ENCODE peak calls at places on chromosome 14, in five cellular contexts. K, P, T, B and A are unnamed samples.

GRCh38 chr14:99034711-99035171 is 237.3 kb downstream of the BCL11B start:
- DNase-seq in T (no peak), K (no peak), B (no peak), P (no peak), A (no peak)

GRCh38 chr14:29016050-29016900 is 249.7 kb downstream of the FOXG1 start:
- DNase-seq in K (peak; percentile 3), B (peak; percentile 9), T (peak; percentile 31), P (no peak), A (no peak)

GRCh38 chr14:90536092-90536491 is 139.3 kb downstream of the CALM1 start:
- DNase-seq in P (no peak), K (peak; percentile 12), B (no peak), T (no peak), A (no peak)

GRCh38 chr14:76769636-76770292 is 8.5 kb downstream of the VASH1 start:
- DNase-seq in T (no peak), B (no peak), K (no peak), P (no peak), A (no peak)

GRCh38 chr14:30855345-30856037 is 18.9 kb upstream of the COCH start:
- DNase-seq in B (no peak), T (no peak), P (no peak), K (no peak), A (no peak)

GRCh38 chr14:72049462-72049861 is 117.2 kb downstream of the RGS6 start:
- DNase-seq in B (peak; percentile 22), T (no peak), P (peak; percentile 3), K (no peak), A (no peak)

GRCh38 chr14:95315579-95315978 is 4.1 kb downstream of the CLMN start:
- DNase-seq in P (no peak), T (no peak), K (no peak), B (no peak), A (no peak)

GRCh38 chr14:94345344-94346072 is 22.4 kb upstream of the SERPINA6 start:
- DNase-seq in K (no peak), T (peak; percentile 96), B (peak; percentile 87), P (peak; percentile 76), A (no peak)

GRCh38 chr14:41403360-41403759 is 203.3 kb upstream of the LRFN5 start:
- DNase-seq in T (no peak), P (no peak), B (no peak), K (no peak), A (no peak)

GRCh38 chr14:63543000-63543825 is at the start of gene PPP2R5E:
- DNase-seq in B (peak; percentile 99), K (peak; percentile 99), T (peak; percentile 99), P (peak; percentile 98), A (peak; percentile 99)

GRCh38 chr14:103382375-103382774 is 2.8 kb upstream of the MARK3 start:
- DNase-seq in K (peak; percentile 52), P (no peak), B (peak; percentile 55), T (peak; percentile 82), A (no peak)

GRCh38 chr14:94113490-94113889 is 3.0 kb downstream of the IFI27 start:
- DNase-seq in P (no peak), T (no peak), B (no peak), K (no peak), A (no peak)

GRCh38 chr14:60724080-60724618 is at the start of gene SIX4:
- DNase-seq in T (peak; percentile 79), B (peak; percentile 92), P (peak; percentile 78), K (peak; percentile 38), A (no peak)

GRCh38 chr14:98195256-98195655 is 1076.7 kb downstream of the BCL11B start:
- DNase-seq in P (no peak), T (no peak), K (no peak), B (no peak), A (no peak)

GRCh38 chr14:79783061-79783460 is 428.2 kb downstream of the DIO2 start:
- DNase-seq in P (no peak), T (no peak), B (no peak), K (no peak), A (no peak)

GRCh38 chr14:20631023-20631820 is 10.3 kb downstream of the OR6S1 start:
- DNase-seq in K (peak; percentile 66), B (no peak), T (peak; percentile 53), P (no peak), A (no peak)

GRCh38 chr14:104973215-104974145 is 4.7 kb downstream of the AHNAK2 start:
- DNase-seq in T (peak; percentile 95), B (peak; percentile 89), K (no peak), P (peak; percentile 98), A (no peak)

GRCh38 chr14:73878436-73878835 is 8.2 kb upstream of the ZNF410 start:
- DNase-seq in P (no peak), K (no peak), B (no peak), T (no peak), A (no peak)

GRCh38 chr14:66315548-66315947 is 170.6 kb upstream of the CCDC196 start:
- DNase-seq in B (no peak), P (no peak), T (no peak), K (no peak), A (no peak)
- TF ChIP-seq CTCF in B (no peak), P (peak; percentile 28), T (no peak), K (no peak), A (no peak)

DNA sequence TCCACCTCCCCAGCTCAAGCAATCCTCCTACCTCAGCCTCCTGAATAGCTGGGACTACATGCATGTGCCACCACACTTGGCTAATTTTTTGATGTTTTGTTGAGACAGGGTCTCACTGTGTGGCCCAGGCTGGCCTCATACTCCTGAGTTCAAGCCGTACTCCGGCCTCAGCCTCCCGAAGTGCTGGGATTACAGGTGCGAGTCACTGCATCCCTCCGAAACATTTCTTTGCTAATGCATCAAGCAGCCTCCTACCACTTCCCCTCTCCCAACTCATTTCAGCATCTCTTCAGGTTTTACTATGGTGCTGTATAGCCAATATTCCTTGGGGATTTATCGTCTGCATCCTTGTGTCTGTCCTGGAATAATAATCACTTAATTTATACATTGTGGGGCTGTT is 2.3 kb upstream of the SLC22A17 start:
- DNase-seq in P (no peak), B (no peak), K (no peak), T (no peak), A (no peak)
- TF ChIP-seq CTCF in P (no peak), B (no peak), K (no peak), T (no peak), A (no peak)

GRCh38 chr14:54329082-54329695 is 67.6 kb upstream of the CDKN3 start:
- DNase-seq in K (peak; percentile 35), B (peak; percentile 63), P (peak; percentile 29), T (peak; percentile 66), A (no peak)
- TF ChIP-seq CTCF in K (peak; percentile 67), B (peak; percentile 76), P (peak; percentile 60), T (peak; percentile 95), A (no peak)

DNA sequence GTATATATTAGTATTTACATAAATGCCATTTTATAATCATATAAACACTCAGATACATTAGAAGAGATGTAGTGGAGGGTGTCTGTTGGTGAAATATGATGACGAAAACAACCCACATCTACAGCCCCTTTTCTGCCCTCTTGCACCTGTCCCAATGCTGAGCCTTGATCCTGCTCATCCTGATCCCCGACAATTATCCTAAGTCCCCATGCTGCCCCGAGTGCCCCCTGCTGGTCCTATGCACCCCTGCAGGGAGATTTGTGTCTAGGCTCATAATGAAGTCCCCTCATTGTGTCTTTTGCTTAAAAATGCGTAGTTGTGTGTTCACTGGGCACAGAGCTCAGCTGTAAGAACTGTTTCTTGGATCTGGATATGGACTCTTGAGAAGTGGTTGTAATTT is 554.5 kb downstream of the TMEM121 start:
- DNase-seq in P (no peak), T (no peak), K (no peak), B (no peak), A (no peak)
- TF ChIP-seq CTCF in P (no peak), T (no peak), K (no peak), B (no peak), A (no peak)

GRCh38 chr14:101333335-101334280 is 227.7 kb upstream of the DIO3 start:
- DNase-seq in T (no peak), P (no peak), K (no peak), B (no peak), A (no peak)
- TF ChIP-seq CTCF in T (no peak), P (no peak), K (no peak), B (no peak), A (no peak)

DNA sequence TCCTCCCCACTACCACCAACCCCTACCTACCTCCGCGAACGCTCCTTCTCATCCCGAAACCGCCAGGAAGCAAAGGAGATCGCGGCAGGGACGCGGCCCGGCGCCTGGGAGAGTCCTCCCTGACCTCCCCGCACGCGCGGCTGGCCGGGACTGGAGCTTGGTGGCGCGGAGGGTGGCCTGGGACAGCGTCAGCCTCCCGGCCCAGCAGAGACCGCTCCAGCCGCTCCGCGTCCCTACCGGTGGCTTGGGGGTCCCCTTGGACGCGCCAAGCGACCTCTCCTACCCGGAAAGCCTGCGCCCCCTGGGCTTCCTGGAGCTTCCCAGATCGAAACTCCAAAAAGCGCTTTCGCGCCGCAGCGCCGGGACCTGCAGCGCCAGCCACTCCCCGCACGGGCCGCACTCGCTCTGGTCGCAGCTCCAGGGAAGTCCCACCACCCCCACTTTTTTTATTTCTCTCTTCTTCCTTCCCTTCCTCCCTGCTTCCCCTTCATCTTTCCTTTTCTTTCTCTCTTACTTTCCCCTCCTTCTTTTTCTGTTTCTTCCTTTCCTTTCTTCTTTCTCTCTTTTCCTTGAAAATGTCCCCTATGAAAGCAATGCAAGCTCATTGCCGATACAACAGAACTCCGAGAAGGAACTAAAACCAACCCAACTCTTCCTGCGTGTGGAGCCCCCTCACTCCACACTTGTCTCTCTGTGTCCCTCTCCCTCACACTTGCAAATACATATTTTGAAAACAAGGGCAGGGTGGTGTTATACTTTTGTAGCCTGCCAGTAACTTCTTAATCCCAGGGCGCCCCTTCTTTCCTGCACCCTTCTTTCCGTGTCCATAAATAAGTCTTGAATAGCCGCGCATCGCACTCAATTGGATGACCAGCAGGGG is 3.8 kb downstream of the DIO3 start:
- DNase-seq in K (no peak), B (no peak), T (no peak), P (no peak), A (no peak)
- TF ChIP-seq CTCF in K (no peak), B (no peak), T (no peak), P (peak; percentile 20), A (no peak)

DNA sequence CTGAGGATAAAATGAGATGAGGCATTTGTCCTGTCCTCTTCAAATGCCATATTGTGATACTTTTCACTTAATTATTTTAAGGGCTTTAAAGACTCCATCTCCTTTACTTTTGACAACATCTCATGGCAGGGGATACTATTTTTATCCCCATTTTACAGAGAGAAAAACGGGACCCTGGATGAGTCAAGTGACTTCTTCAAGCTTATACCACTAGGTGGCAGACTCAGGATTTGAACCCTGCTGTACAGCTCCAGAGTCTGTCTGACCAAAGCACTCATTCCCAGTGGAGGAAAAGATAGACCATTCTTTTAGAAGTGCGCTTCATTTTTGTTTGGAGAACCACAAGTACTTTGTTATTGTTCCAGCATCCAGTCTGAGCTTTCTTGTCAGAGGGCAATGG is 1.7 kb upstream of the SMOC1 start:
- DNase-seq in B (no peak), T (no peak), K (no peak), P (peak; percentile 29), A (no peak)
- TF ChIP-seq CTCF in B (peak; percentile 26), T (peak; percentile 36), K (no peak), P (peak; percentile 61), A (no peak)